ENCODE peak calls at places on chromosomes 1 and 21, in four cellular contexts. U is heart left ventricle, B is PC-3, T is heart right ventricle. V is an unnamed sample.

GRCh38 chr1:87399701-87400100 is 71.0 kb downstream of the LMO4 start:
- DNase-seq in U (no peak), B (peak), T (no peak), V (no peak)

GRCh38 chr1:4696161-4696745 is 41.8 kb downstream of the AJAP1 start:
- DNase-seq in U (no peak), T (no peak), B (no peak), V (no peak)

GRCh38 chr1:205493241-205494085 is 11.0 kb upstream of the CDK18 start:
- DNase-seq in U (peak), B (peak), T (peak), V (peak)

GRCh38 chr21:33296156-33296555 is 28.6 kb upstream of the IFNAR1 start:
- DNase-seq in B (no peak), U (no peak), T (no peak), V (no peak)

GRCh38 chr1:228043281-228043845 is 36.6 kb downstream of the WNT3A start:
- DNase-seq in U (no peak), B (peak), T (no peak), V (no peak)

GRCh38 chr1:6743189-6744101 is 41.8 kb upstream of the CAMTA1 start:
- DNase-seq in B (peak), T (peak), U (peak), V (peak)

GRCh38 chr21:39314155-39315027 is 959 bp upstream of the BRWD1 start:
- DNase-seq in T (peak), B (peak), U (peak), V (peak)

GRCh38 chr21:29025328-29025713 is 853 bp downstream of the USP16 start:
- DNase-seq in T (no peak), U (no peak), B (peak), V (no peak)

GRCh38 chr1:57637155-57637554 is 213.3 kb upstream of the DAB1 start:
- DNase-seq in B (no peak), U (no peak), T (no peak), V (no peak)

GRCh38 chr1:20100632-20101355 is 18.5 kb downstream of the PLA2G2D start:
- DNase-seq in U (peak), B (peak), T (peak), V (peak)

GRCh38 chr1:226575436-226576390 is 27.1 kb downstream of the STUM start:
- DNase-seq in T (peak), B (peak), U (peak), V (no peak)

GRCh38 chr1:3070654-3071506 is 1.9 kb downstream of the PRDM16 start:
- DNase-seq in B (no peak), T (no peak), U (peak), V (no peak)

GRCh38 chr1:161122967-161123366 is 5.1 kb downstream of the NIT1 start:
- DNase-seq in T (no peak), B (no peak), U (no peak), V (no peak)

GRCh38 chr1:246128494-246129069 is 378.5 kb downstream of the SMYD3 start:
- DNase-seq in U (no peak), B (no peak), T (no peak), V (no peak)

GRCh38 chr21:42237577-42237976 is 18.6 kb downstream of the ABCG1 start:
- DNase-seq in U (no peak), T (no peak), B (no peak), V (no peak)